ENCODE peak calls at places on chromosome 20, in ten cellular contexts. One of them, this sample, is unnamed.

GRCh38 chr20:32338665-32339064 is 19.5 kb upstream of the ASXL1 start:
- DNase-seq in smooth muscle cell of the brain vasculature: no peak
- DNase-seq in GM04503: no peak
- DNase-seq in NCI-H1417 treated with DMSO at 0.1 percent for 48 hours: no peak
- DNase-seq in stimulated activated CD4-positive, alpha-beta T cell treated with anti-CD3 and anti-CD28 coated beads, Interleukin-15, amount 100 ng/mL, for 24 hours: no peak
- DNase-seq in left cardiac atrium: no peak
- DNase-seq in T-helper 2 cell: no peak
- DNase-seq in left ventricle myocardium inferior: no peak
- DNase-seq in ascending aorta: no peak
- DNase-seq in amniotic epithelial cell: no peak
- DNase-seq in this sample: no peak

GRCh38 chr20:64264091-64264490 is 8.5 kb downstream of the PCMTD2 start:
- DNase-seq in smooth muscle cell of the brain vasculature: no peak
- DNase-seq in left ventricle myocardium inferior: no peak
- DNase-seq in GM04503: no peak
- DNase-seq in stimulated activated CD4-positive, alpha-beta T cell treated with anti-CD3 and anti-CD28 coated beads, Interleukin-15, amount 100 ng/mL, for 24 hours: no peak
- DNase-seq in T-helper 2 cell: no peak
- DNase-seq in left cardiac atrium: no peak
- DNase-seq in ascending aorta: no peak
- DNase-seq in NCI-H1417 treated with DMSO at 0.1 percent for 48 hours: no peak
- DNase-seq in amniotic epithelial cell: no peak
- DNase-seq in this sample: no peak

GRCh38 chr20:10877345-10877744 is 203.5 kb upstream of the JAG1 start:
- DNase-seq in NCI-H1417 treated with DMSO at 0.1 percent for 48 hours: no peak
- DNase-seq in amniotic epithelial cell: no peak
- DNase-seq in stimulated activated CD4-positive, alpha-beta T cell treated with anti-CD3 and anti-CD28 coated beads, Interleukin-15, amount 100 ng/mL, for 24 hours: no peak
- DNase-seq in left ventricle myocardium inferior: peak; percentile 82
- DNase-seq in smooth muscle cell of the brain vasculature: no peak
- DNase-seq in ascending aorta: no peak
- DNase-seq in left cardiac atrium: peak; percentile 77
- DNase-seq in GM04503: no peak
- DNase-seq in T-helper 2 cell: no peak
- DNase-seq in this sample: no peak

GRCh38 chr20:24579475-24579874 is 110.0 kb downstream of the SYNDIG1 start:
- DNase-seq in GM04503: no peak
- DNase-seq in smooth muscle cell of the brain vasculature: no peak
- DNase-seq in T-helper 2 cell: no peak
- DNase-seq in left ventricle myocardium inferior: no peak
- DNase-seq in stimulated activated CD4-positive, alpha-beta T cell treated with anti-CD3 and anti-CD28 coated beads, Interleukin-15, amount 100 ng/mL, for 24 hours: no peak
- DNase-seq in NCI-H1417 treated with DMSO at 0.1 percent for 48 hours: no peak
- DNase-seq in left cardiac atrium: no peak
- DNase-seq in ascending aorta: no peak
- DNase-seq in amniotic epithelial cell: no peak
- DNase-seq in this sample: no peak

GRCh38 chr20:59469266-59470252 is 134.8 kb upstream of the PHACTR3 start:
- DNase-seq in left ventricle myocardium inferior: no peak
- DNase-seq in NCI-H1417 treated with DMSO at 0.1 percent for 48 hours: no peak
- DNase-seq in amniotic epithelial cell: no peak
- DNase-seq in smooth muscle cell of the brain vasculature: no peak
- DNase-seq in ascending aorta: no peak
- DNase-seq in stimulated activated CD4-positive, alpha-beta T cell treated with anti-CD3 and anti-CD28 coated beads, Interleukin-15, amount 100 ng/mL, for 24 hours: no peak
- DNase-seq in T-helper 2 cell: no peak
- DNase-seq in left cardiac atrium: no peak
- DNase-seq in GM04503: no peak
- DNase-seq in this sample: no peak

GRCh38 chr20:25077610-25078169 is 4.3 kb downstream of the VSX1 start:
- DNase-seq in ascending aorta: no peak
- DNase-seq in amniotic epithelial cell: peak; percentile 34
- DNase-seq in GM04503: no peak
- DNase-seq in smooth muscle cell of the brain vasculature: no peak
- DNase-seq in left cardiac atrium: peak; percentile 59
- DNase-seq in left ventricle myocardium inferior: no peak
- DNase-seq in NCI-H1417 treated with DMSO at 0.1 percent for 48 hours: no peak
- DNase-seq in T-helper 2 cell: no peak
- DNase-seq in stimulated activated CD4-positive, alpha-beta T cell treated with anti-CD3 and anti-CD28 coated beads, Interleukin-15, amount 100 ng/mL, for 24 hours: peak; percentile 24
- DNase-seq in this sample: no peak

GRCh38 chr20:47318027-47318595 is 38.4 kb downstream of the ZMYND8 start:
- DNase-seq in amniotic epithelial cell: peak; percentile 98
- DNase-seq in smooth muscle cell of the brain vasculature: no peak
- DNase-seq in ascending aorta: no peak
- DNase-seq in stimulated activated CD4-positive, alpha-beta T cell treated with anti-CD3 and anti-CD28 coated beads, Interleukin-15, amount 100 ng/mL, for 24 hours: no peak
- DNase-seq in NCI-H1417 treated with DMSO at 0.1 percent for 48 hours: no peak
- DNase-seq in left ventricle myocardium inferior: no peak
- DNase-seq in left cardiac atrium: no peak
- DNase-seq in GM04503: no peak
- DNase-seq in T-helper 2 cell: no peak
- DNase-seq in this sample: no peak

GRCh38 chr20:54254596-54254995 is 46.7 kb downstream of the PFDN4 start:
- DNase-seq in smooth muscle cell of the brain vasculature: no peak
- DNase-seq in NCI-H1417 treated with DMSO at 0.1 percent for 48 hours: no peak
- DNase-seq in GM04503: no peak
- DNase-seq in amniotic epithelial cell: peak; percentile 37
- DNase-seq in ascending aorta: no peak
- DNase-seq in left cardiac atrium: no peak
- DNase-seq in left ventricle myocardium inferior: no peak
- DNase-seq in T-helper 2 cell: no peak
- DNase-seq in stimulated activated CD4-positive, alpha-beta T cell treated with anti-CD3 and anti-CD28 coated beads, Interleukin-15, amount 100 ng/mL, for 24 hours: no peak
- DNase-seq in this sample: no peak

GRCh38 chr20:10347066-10347465 is 87.0 kb downstream of the MKKS start:
- DNase-seq in smooth muscle cell of the brain vasculature: no peak
- DNase-seq in GM04503: peak; percentile 41
- DNase-seq in NCI-H1417 treated with DMSO at 0.1 percent for 48 hours: no peak
- DNase-seq in left ventricle myocardium inferior: no peak
- DNase-seq in ascending aorta: no peak
- DNase-seq in T-helper 2 cell: no peak
- DNase-seq in left cardiac atrium: no peak
- DNase-seq in stimulated activated CD4-positive, alpha-beta T cell treated with anti-CD3 and anti-CD28 coated beads, Interleukin-15, amount 100 ng/mL, for 24 hours: no peak
- DNase-seq in amniotic epithelial cell: peak; percentile 62
- DNase-seq in this sample: no peak

GRCh38 chr20:60937581-60937980 is 314.5 kb upstream of the CDH4 start:
- DNase-seq in amniotic epithelial cell: no peak
- DNase-seq in T-helper 2 cell: no peak
- DNase-seq in smooth muscle cell of the brain vasculature: no peak
- DNase-seq in left ventricle myocardium inferior: no peak
- DNase-seq in ascending aorta: no peak
- DNase-seq in stimulated activated CD4-positive, alpha-beta T cell treated with anti-CD3 and anti-CD28 coated beads, Interleukin-15, amount 100 ng/mL, for 24 hours: no peak
- DNase-seq in GM04503: no peak
- DNase-seq in NCI-H1417 treated with DMSO at 0.1 percent for 48 hours: no peak
- DNase-seq in left cardiac atrium: no peak
- DNase-seq in this sample: no peak

GRCh38 chr20:11411765-11412164 is 505.9 kb upstream of the BTBD3 start:
- DNase-seq in smooth muscle cell of the brain vasculature: no peak
- DNase-seq in amniotic epithelial cell: no peak
- DNase-seq in left ventricle myocardium inferior: no peak
- DNase-seq in stimulated activated CD4-positive, alpha-beta T cell treated with anti-CD3 and anti-CD28 coated beads, Interleukin-15, amount 100 ng/mL, for 24 hours: no peak
- DNase-seq in left cardiac atrium: no peak
- DNase-seq in NCI-H1417 treated with DMSO at 0.1 percent for 48 hours: no peak
- DNase-seq in GM04503: no peak
- DNase-seq in T-helper 2 cell: no peak
- DNase-seq in ascending aorta: no peak
- DNase-seq in this sample: no peak